ENCODE peak calls at places on chromosomes 16 and 17, in five cellular contexts. C is PC-3, F is AG04450, U is GM10248, J is adrenal gland. Q is an unnamed sample.

GRCh38 chr17:57988301-57989010 is 402 bp upstream of the VEZF1 start:
- DNase-seq in C (peak; percentile 79), F (no peak), U (peak; percentile 86), J (peak; percentile 75), Q (no peak)

GRCh38 chr16:4415538-4416199 is 727 bp downstream of the CORO7 start:
- DNase-seq in C (peak; percentile 15), F (no peak), U (no peak), J (peak; percentile 60), Q (no peak)

GRCh38 chr16:17444658-17445057 is 26.1 kb downstream of the XYLT1 start:
- DNase-seq in C (no peak), F (no peak), U (no peak), J (no peak), Q (no peak)

GRCh38 chr16:87382023-87382785 is 1.4 kb downstream of the FBXO31 start:
- DNase-seq in C (no peak), F (no peak), U (no peak), J (no peak), Q (no peak)

GRCh38 chr16:75860654-75861053 is 134.4 kb upstream of the CPHXL start:
- DNase-seq in C (no peak), F (no peak), U (no peak), J (no peak), Q (no peak)

GRCh38 chr17:9668532-9668931 is 23.2 kb downstream of the USP43 start:
- DNase-seq in C (peak; percentile 87), F (no peak), U (no peak), J (no peak), Q (no peak)

GRCh38 chr17:41196068-41196467 is 6.4 kb downstream of the KRTAP9-1 start:
- DNase-seq in C (no peak), F (no peak), U (no peak), J (no peak), Q (no peak)

GRCh38 chr16:19167710-19168172 is 299 bp upstream of the SYT17 start:
- DNase-seq in C (peak; percentile 79), F (no peak), U (peak; percentile 89), J (peak; percentile 63), Q (no peak)

GRCh38 chr16:87918314-87918713 is 18.0 kb downstream of the CA5A start:
- DNase-seq in C (no peak), F (no peak), U (no peak), J (peak; percentile 85), Q (no peak)

GRCh38 chr16:23754594-23755483 is at the start of gene CHP2:
- DNase-seq in C (no peak), F (no peak), U (no peak), J (no peak), Q (no peak)

GRCh38 chr17:48561894-48562810 is 16.0 kb downstream of the HOXB4 start:
- DNase-seq in C (peak; percentile 15), F (no peak), U (no peak), J (no peak), Q (no peak)

GRCh38 chr16:565420-566330 is 1.1 kb upstream of the NHLRC4 start:
- DNase-seq in C (no peak), F (no peak), U (no peak), J (peak; percentile 56), Q (no peak)

GRCh38 chr17:4953461-4953961 is 2.6 kb downstream of the ENO3 start:
- DNase-seq in C (no peak), F (no peak), U (no peak), J (no peak), Q (peak; percentile 58)

GRCh38 chr17:76887809-76888208 is 19.6 kb downstream of the MGAT5B start:
- DNase-seq in C (peak; percentile 27), F (no peak), U (no peak), J (no peak), Q (no peak)

GRCh38 chr17:21039839-21040575 is 2.8 kb downstream of the USP22 start:
- DNase-seq in C (peak; percentile 76), F (no peak), U (no peak), J (no peak), Q (no peak)

GRCh38 chr16:16042076-16042475 is 92.7 kb downstream of the ABCC1 start:
- DNase-seq in C (no peak), F (peak; percentile 74), U (no peak), J (peak; percentile 37), Q (peak; percentile 68)

GRCh38 chr17:39281806-39282205 is 56.1 kb upstream of the STAC2 start:
- DNase-seq in C (no peak), F (peak; percentile 6), U (no peak), J (no peak), Q (no peak)

GRCh38 chr17:76232342-76232741 is 8.0 kb downstream of the RNF157 start:
- DNase-seq in C (peak; percentile 92), F (peak; percentile 91), U (no peak), J (no peak), Q (peak; percentile 56)

GRCh38 chr17:2482218-2482617 is 29.5 kb downstream of the METTL16 start:
- DNase-seq in C (no peak), F (no peak), U (no peak), J (no peak), Q (no peak)

GRCh38 chr16:13134843-13135242 is 233.4 kb downstream of the SHISA9 start:
- DNase-seq in C (no peak), F (no peak), U (no peak), J (no peak), Q (no peak)

GRCh38 chr17:17500999-17501605 is 4.9 kb upstream of the RASD1 start:
- DNase-seq in C (no peak), F (no peak), U (no peak), J (no peak), Q (no peak)

GRCh38 chr16:88693420-88694177 is 7.3 kb upstream of the SNAI3 start:
- DNase-seq in C (no peak), F (no peak), U (no peak), J (no peak), Q (no peak)

GRCh38 chr17:77217136-77217535 is 76.4 kb downstream of the SEC14L1 start:
- DNase-seq in C (no peak), F (no peak), U (no peak), J (no peak), Q (no peak)

GRCh38 chr17:17153071-17153470 is 53.1 kb downstream of the PLD6 start:
- DNase-seq in C (no peak), F (no peak), U (no peak), J (no peak), Q (no peak)

GRCh38 chr16:15765880-15766279 is 90.9 kb downstream of the MYH11 start:
- DNase-seq in C (peak; percentile 62), F (no peak), U (peak; percentile 80), J (peak; percentile 46), Q (no peak)

GRCh38 chr16:87955302-87956168 is 4.3 kb downstream of the BANP start:
- DNase-seq in C (no peak), F (no peak), U (no peak), J (no peak), Q (no peak)

GRCh38 chr17:50055055-50055425 is 870 bp upstream of the ITGA3 start:
- DNase-seq in C (peak; percentile 95), F (no peak), U (no peak), J (peak; percentile 62), Q (no peak)

GRCh38 chr17:42253173-42253545 is 23.0 kb downstream of the STAT5B start:
- DNase-seq in C (no peak), F (no peak), U (no peak), J (no peak), Q (no peak)

GRCh38 chr17:57989011-57989345 is 924 bp upstream of the VEZF1 start:
- DNase-seq in C (peak; percentile 46), F (no peak), U (no peak), J (peak; percentile 53), Q (no peak)

GRCh38 chr17:40022961-40023541 is 7.8 kb downstream of the CSF3 start:
- DNase-seq in C (peak; percentile 75), F (no peak), U (no peak), J (no peak), Q (no peak)

GRCh38 chr16:55543470-55543869 is 23.0 kb upstream of the CAPNS2 start:
- DNase-seq in C (peak; percentile 37), F (no peak), U (no peak), J (no peak), Q (no peak)

GRCh38 chr17:67042104-67042899 is 2.1 kb upstream of the CACNG1 start:
- DNase-seq in C (no peak), F (no peak), U (peak; percentile 46), J (no peak), Q (no peak)

DNA sequence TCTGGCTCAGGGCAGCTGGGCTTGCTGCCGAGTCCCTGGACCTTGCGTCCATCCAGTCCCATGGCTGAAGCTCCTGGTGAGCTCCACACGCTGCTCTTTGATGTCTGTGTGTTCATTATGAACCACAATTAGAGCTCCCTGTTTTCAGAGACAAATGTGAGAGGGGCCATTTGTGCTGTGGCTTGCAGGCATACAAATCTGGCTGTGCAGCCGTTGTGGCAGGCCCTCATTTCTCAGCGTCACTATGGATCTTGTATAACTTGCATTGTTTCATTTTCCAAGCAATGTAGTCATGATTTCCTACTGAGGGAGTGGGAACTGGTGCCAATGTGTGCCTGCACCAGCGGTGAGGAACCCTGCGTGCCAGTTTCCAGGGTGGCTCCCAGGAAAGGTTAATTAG is 542.6 kb downstream of the TMEM114 start:
- DNase-seq in C (no peak), F (no peak), U (no peak), J (no peak), Q (no peak)
- TF ChIP-seq CTCF in C (no peak), F (no peak), U (no peak), J (no peak), Q (no peak)

DNA sequence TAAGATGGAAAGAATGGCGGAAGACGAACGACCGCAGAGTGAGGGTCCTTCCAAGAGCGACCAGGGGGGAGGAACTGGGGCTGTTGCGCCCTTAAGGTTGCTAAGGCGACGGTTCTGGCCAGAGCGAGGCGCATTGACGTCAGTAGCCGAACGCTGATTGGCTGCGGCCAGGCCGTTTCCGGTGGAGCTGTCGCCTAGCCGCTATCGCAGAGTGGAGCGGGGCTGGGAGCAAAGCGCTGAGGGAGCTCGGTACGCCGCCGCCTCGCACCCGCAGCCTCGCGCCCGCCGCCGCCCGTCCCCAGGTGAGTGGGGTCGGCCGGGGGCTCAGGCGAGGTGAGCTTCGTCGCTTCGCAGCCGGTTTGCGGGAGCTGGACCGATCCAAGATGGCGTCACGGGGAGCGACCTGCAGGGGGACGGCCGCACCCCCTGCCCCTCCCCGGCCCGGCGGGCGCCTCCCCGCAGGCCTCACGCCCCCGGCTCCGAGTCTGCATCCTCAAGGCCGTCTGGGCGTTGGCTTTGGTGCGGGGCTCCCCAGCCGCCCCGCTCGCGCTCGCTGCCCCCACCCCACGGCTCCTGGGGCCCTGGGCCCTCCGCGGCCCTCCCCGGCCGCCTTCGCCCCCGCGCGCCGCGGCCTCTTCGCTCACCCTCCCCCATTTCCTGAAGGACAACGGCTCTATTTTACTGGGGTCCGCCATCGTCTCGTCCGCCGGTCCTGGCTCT is at the start of gene PRKAR1A:
- DNase-seq in C (peak; percentile 97), F (peak; percentile 81), U (peak; percentile 95), J (peak; percentile 97), Q (peak; percentile 77)
- TF ChIP-seq CTCF in C (no peak), F (no peak), U (no peak), J (no peak), Q (no peak)

GRCh38 chr16:68592466-68593337 is 52.4 kb upstream of the CDH3 start:
- DNase-seq in C (peak; percentile 26), F (no peak), U (no peak), J (no peak), Q (no peak)
- TF ChIP-seq CTCF in C (peak; percentile 52), F (no peak), U (peak; percentile 9), J (no peak), Q (peak; percentile 31)

GRCh38 chr16:47660540-47660939 is 199.4 kb downstream of the PHKB start:
- DNase-seq in C (no peak), F (no peak), U (no peak), J (no peak), Q (no peak)
- TF ChIP-seq CTCF in C (no peak), F (no peak), U (no peak), J (no peak), Q (no peak)

GRCh38 chr17:61583242-61583641 is 7.8 kb downstream of the NACA2 start:
- DNase-seq in C (peak; percentile 86), F (peak; percentile 27), U (peak; percentile 34), J (no peak), Q (peak; percentile 47)
- TF ChIP-seq CTCF in C (peak; percentile 83), F (peak; percentile 47), U (peak; percentile 28), J (peak; percentile 12), Q (peak; percentile 46)